ENCODE peak calls at places on chromosomes 7 and 10, in eight cellular contexts. P is H7; U is HS-5; W is neural crest cell; Q is iPS DF 19.7; A is left ventricle myocardium superior; T is activated CD4-positive, alpha-beta T cell treated with anti-CD3 and anti-CD28 coated beads, Interleukin-2, amount 50 U/mL, for 4 hours; F is MV-4-11. J is an unnamed sample.

GRCh38 chr10:100710151-100710871 is 35.1 kb upstream of the PAX2 start:
- DNase-seq in P (peak), U (no peak), W (peak), Q (no peak), A (no peak), T (no peak), F (no peak), J (peak)

GRCh38 chr10:103254538-103255325 is 9.0 kb downstream of the RPEL1 start:
- DNase-seq in P (no peak), U (no peak), W (no peak), Q (no peak), A (no peak), T (no peak), F (peak), J (no peak)

GRCh38 chr10:43113201-43113893 is 24.9 kb upstream of the CSGALNACT2 start:
- DNase-seq in P (no peak), U (no peak), W (no peak), Q (no peak), A (no peak), T (no peak), F (no peak), J (no peak)

GRCh38 chr7:47218378-47219176 is 363.3 kb downstream of the TNS3 start:
- DNase-seq in P (no peak), U (no peak), W (no peak), Q (no peak), A (no peak), T (no peak), F (peak), J (no peak)

GRCh38 chr10:32957341-32958084 is 517 bp downstream of the ITGB1 start:
- DNase-seq in P (peak), U (no peak), W (peak), Q (no peak), A (peak), T (peak), F (peak), J (no peak)

GRCh38 chr10:101561068-101561915 is 26.8 kb downstream of the POLL start:
- DNase-seq in P (peak), U (no peak), W (no peak), Q (no peak), A (no peak), T (no peak), F (no peak), J (no peak)

GRCh38 chr10:21670391-21670790 is 136.4 kb downstream of the MLLT10 start:
- DNase-seq in P (no peak), U (no peak), W (no peak), Q (no peak), A (no peak), T (no peak), F (no peak), J (no peak)

GRCh38 chr10:52744057-52744819 is 28.3 kb downstream of the MBL2 start:
- DNase-seq in P (no peak), U (no peak), W (no peak), Q (no peak), A (no peak), T (no peak), F (no peak), J (no peak)

GRCh38 chr7:133477786-133478185 is 224.9 kb downstream of the EXOC4 start:
- DNase-seq in P (no peak), U (no peak), W (no peak), Q (no peak), A (no peak), T (no peak), F (no peak), J (no peak)

GRCh38 chr10:95741807-95742528 is 14.0 kb upstream of the ENTPD1 start:
- DNase-seq in P (no peak), U (no peak), W (no peak), Q (no peak), A (no peak), T (no peak), F (peak), J (no peak)

GRCh38 chr7:64888901-64889685 is 14.0 kb upstream of the ZNF273 start:
- DNase-seq in P (peak), U (no peak), W (no peak), Q (no peak), A (peak), T (no peak), F (no peak), J (no peak)

GRCh38 chr10:28284126-28284525 is 18.7 kb downstream of the MPP7 start:
- DNase-seq in P (no peak), U (no peak), W (no peak), Q (no peak), A (no peak), T (no peak), F (no peak), J (no peak)

GRCh38 chr10:51176976-51177690 is 102.8 kb downstream of the PRKG1 start:
- DNase-seq in P (no peak), U (peak), W (no peak), Q (no peak), A (no peak), T (no peak), F (no peak), J (no peak)

GRCh38 chr10:34181545-34182300 is 633.4 kb downstream of the PARD3 start:
- DNase-seq in P (no peak), U (no peak), W (no peak), Q (no peak), A (peak), T (no peak), F (no peak), J (no peak)

GRCh38 chr7:158228986-158229385 is 358.6 kb downstream of the PTPRN2 start:
- DNase-seq in P (peak), U (no peak), W (no peak), Q (no peak), A (no peak), T (no peak), F (no peak), J (peak)

GRCh38 chr7:69612981-69613380 is 14.7 kb downstream of the AUTS2 start:
- DNase-seq in P (no peak), U (no peak), W (no peak), Q (no peak), A (no peak), T (no peak), F (no peak), J (no peak)